ENCODE peak calls at places on chromosomes 5 and 9, in six cellular contexts. One of them, this sample, is unnamed.

GRCh38 chr5:178861627-178862026 is 1.9 kb downstream of the ZNF354B start:
- DNase-seq in mesenchymal stem cell: no peak
- DNase-seq in RWPE1: no peak
- DNase-seq in activated CD4-positive, CD25-positive, alpha-beta regulatory T cell treated with anti-CD3 and anti-CD28 coated beads, Interleukin-2, amount 50 U/mL, for 72 hours: no peak
- DNase-seq in activated T-helper 1 cell treated with Interleukin-2 at 50 U/mL for 16 hours: no peak
- DNase-seq in C1 segment of cervical spinal cord: no peak
- DNase-seq in this sample: no peak

GRCh38 chr5:56164371-56164770 is 68.8 kb downstream of the ANKRD55 start:
- DNase-seq in mesenchymal stem cell: peak
- DNase-seq in RWPE1: no peak
- DNase-seq in activated CD4-positive, CD25-positive, alpha-beta regulatory T cell treated with anti-CD3 and anti-CD28 coated beads, Interleukin-2, amount 50 U/mL, for 72 hours: no peak
- DNase-seq in activated T-helper 1 cell treated with Interleukin-2 at 50 U/mL for 16 hours: no peak
- DNase-seq in C1 segment of cervical spinal cord: peak
- DNase-seq in this sample: no peak

GRCh38 chr5:176530983-176531901 is 6.0 kb downstream of the RNF44 start:
- DNase-seq in mesenchymal stem cell: no peak
- DNase-seq in RWPE1: peak
- DNase-seq in activated CD4-positive, CD25-positive, alpha-beta regulatory T cell treated with anti-CD3 and anti-CD28 coated beads, Interleukin-2, amount 50 U/mL, for 72 hours: no peak
- DNase-seq in activated T-helper 1 cell treated with Interleukin-2 at 50 U/mL for 16 hours: no peak
- DNase-seq in C1 segment of cervical spinal cord: peak
- DNase-seq in this sample: no peak

GRCh38 chr5:17374973-17375844 is 122.8 kb upstream of the TAF11L2 start:
- DNase-seq in mesenchymal stem cell: peak
- DNase-seq in RWPE1: peak
- DNase-seq in activated CD4-positive, CD25-positive, alpha-beta regulatory T cell treated with anti-CD3 and anti-CD28 coated beads, Interleukin-2, amount 50 U/mL, for 72 hours: no peak
- DNase-seq in activated T-helper 1 cell treated with Interleukin-2 at 50 U/mL for 16 hours: no peak
- DNase-seq in C1 segment of cervical spinal cord: no peak
- DNase-seq in this sample: no peak

GRCh38 chr9:81798606-81799005 is 109.3 kb upstream of the TLE1 start:
- DNase-seq in mesenchymal stem cell: peak
- DNase-seq in RWPE1: no peak
- DNase-seq in activated CD4-positive, CD25-positive, alpha-beta regulatory T cell treated with anti-CD3 and anti-CD28 coated beads, Interleukin-2, amount 50 U/mL, for 72 hours: no peak
- DNase-seq in activated T-helper 1 cell treated with Interleukin-2 at 50 U/mL for 16 hours: no peak
- DNase-seq in C1 segment of cervical spinal cord: no peak
- DNase-seq in this sample: no peak

GRCh38 chr5:40991168-40991980 is 79.8 kb downstream of the MROH2B start:
- DNase-seq in mesenchymal stem cell: peak
- DNase-seq in RWPE1: no peak
- DNase-seq in activated CD4-positive, CD25-positive, alpha-beta regulatory T cell treated with anti-CD3 and anti-CD28 coated beads, Interleukin-2, amount 50 U/mL, for 72 hours: no peak
- DNase-seq in activated T-helper 1 cell treated with Interleukin-2 at 50 U/mL for 16 hours: no peak
- DNase-seq in C1 segment of cervical spinal cord: no peak
- DNase-seq in this sample: no peak

GRCh38 chr5:116011046-116011445 is 21.2 kb upstream of the ARL14EPL start:
- DNase-seq in mesenchymal stem cell: no peak
- DNase-seq in RWPE1: no peak
- DNase-seq in activated CD4-positive, CD25-positive, alpha-beta regulatory T cell treated with anti-CD3 and anti-CD28 coated beads, Interleukin-2, amount 50 U/mL, for 72 hours: no peak
- DNase-seq in activated T-helper 1 cell treated with Interleukin-2 at 50 U/mL for 16 hours: no peak
- DNase-seq in C1 segment of cervical spinal cord: no peak
- DNase-seq in this sample: no peak

GRCh38 chr5:75368391-75368790 is 31.4 kb downstream of the HMGCR start:
- DNase-seq in mesenchymal stem cell: peak
- DNase-seq in RWPE1: no peak
- DNase-seq in activated CD4-positive, CD25-positive, alpha-beta regulatory T cell treated with anti-CD3 and anti-CD28 coated beads, Interleukin-2, amount 50 U/mL, for 72 hours: no peak
- DNase-seq in activated T-helper 1 cell treated with Interleukin-2 at 50 U/mL for 16 hours: no peak
- DNase-seq in C1 segment of cervical spinal cord: no peak
- DNase-seq in this sample: no peak

GRCh38 chr5:95281211-95281610 is 3.7 kb downstream of the MCTP1 start:
- DNase-seq in mesenchymal stem cell: peak
- DNase-seq in RWPE1: peak
- DNase-seq in activated CD4-positive, CD25-positive, alpha-beta regulatory T cell treated with anti-CD3 and anti-CD28 coated beads, Interleukin-2, amount 50 U/mL, for 72 hours: no peak
- DNase-seq in activated T-helper 1 cell treated with Interleukin-2 at 50 U/mL for 16 hours: no peak
- DNase-seq in C1 segment of cervical spinal cord: no peak
- DNase-seq in this sample: no peak

GRCh38 chr5:88979244-88979643 is 96.3 kb upstream of the MEF2C start:
- DNase-seq in mesenchymal stem cell: peak
- DNase-seq in RWPE1: no peak
- DNase-seq in activated CD4-positive, CD25-positive, alpha-beta regulatory T cell treated with anti-CD3 and anti-CD28 coated beads, Interleukin-2, amount 50 U/mL, for 72 hours: no peak
- DNase-seq in activated T-helper 1 cell treated with Interleukin-2 at 50 U/mL for 16 hours: no peak
- DNase-seq in C1 segment of cervical spinal cord: no peak
- DNase-seq in this sample: peak

GRCh38 chr9:8804618-8805017 is 1005.0 kb upstream of the DMAC1 start:
- DNase-seq in mesenchymal stem cell: no peak
- DNase-seq in RWPE1: no peak
- DNase-seq in activated CD4-positive, CD25-positive, alpha-beta regulatory T cell treated with anti-CD3 and anti-CD28 coated beads, Interleukin-2, amount 50 U/mL, for 72 hours: no peak
- DNase-seq in activated T-helper 1 cell treated with Interleukin-2 at 50 U/mL for 16 hours: no peak
- DNase-seq in C1 segment of cervical spinal cord: no peak
- DNase-seq in this sample: no peak

GRCh38 chr5:14936588-14936987 is 65.0 kb upstream of the ANKH start:
- DNase-seq in mesenchymal stem cell: no peak
- DNase-seq in RWPE1: no peak
- DNase-seq in activated CD4-positive, CD25-positive, alpha-beta regulatory T cell treated with anti-CD3 and anti-CD28 coated beads, Interleukin-2, amount 50 U/mL, for 72 hours: no peak
- DNase-seq in activated T-helper 1 cell treated with Interleukin-2 at 50 U/mL for 16 hours: no peak
- DNase-seq in C1 segment of cervical spinal cord: no peak
- DNase-seq in this sample: no peak

GRCh38 chr5:81105261-81105877 is 127.8 kb upstream of the CKMT2 start:
- DNase-seq in mesenchymal stem cell: no peak
- DNase-seq in RWPE1: no peak
- DNase-seq in activated CD4-positive, CD25-positive, alpha-beta regulatory T cell treated with anti-CD3 and anti-CD28 coated beads, Interleukin-2, amount 50 U/mL, for 72 hours: no peak
- DNase-seq in activated T-helper 1 cell treated with Interleukin-2 at 50 U/mL for 16 hours: no peak
- DNase-seq in C1 segment of cervical spinal cord: no peak
- DNase-seq in this sample: no peak

GRCh38 chr5:140240987-140241706 is 61.8 kb downstream of the PFDN1 start:
- DNase-seq in mesenchymal stem cell: peak
- DNase-seq in RWPE1: peak
- DNase-seq in activated CD4-positive, CD25-positive, alpha-beta regulatory T cell treated with anti-CD3 and anti-CD28 coated beads, Interleukin-2, amount 50 U/mL, for 72 hours: no peak
- DNase-seq in activated T-helper 1 cell treated with Interleukin-2 at 50 U/mL for 16 hours: no peak
- DNase-seq in C1 segment of cervical spinal cord: peak
- DNase-seq in this sample: no peak

GRCh38 chr5:25544652-25545249 is 900.0 kb upstream of the CDH10 start:
- DNase-seq in mesenchymal stem cell: peak
- DNase-seq in RWPE1: peak
- DNase-seq in activated CD4-positive, CD25-positive, alpha-beta regulatory T cell treated with anti-CD3 and anti-CD28 coated beads, Interleukin-2, amount 50 U/mL, for 72 hours: no peak
- DNase-seq in activated T-helper 1 cell treated with Interleukin-2 at 50 U/mL for 16 hours: no peak
- DNase-seq in C1 segment of cervical spinal cord: no peak
- DNase-seq in this sample: no peak

GRCh38 chr5:62312036-62312435 is 6.0 kb downstream of the KIF2A start:
- DNase-seq in mesenchymal stem cell: peak
- DNase-seq in RWPE1: no peak
- DNase-seq in activated CD4-positive, CD25-positive, alpha-beta regulatory T cell treated with anti-CD3 and anti-CD28 coated beads, Interleukin-2, amount 50 U/mL, for 72 hours: no peak
- DNase-seq in activated T-helper 1 cell treated with Interleukin-2 at 50 U/mL for 16 hours: no peak
- DNase-seq in C1 segment of cervical spinal cord: no peak
- DNase-seq in this sample: no peak

GRCh38 chr5:11415751-11416150 is 488.5 kb downstream of the CTNND2 start:
- DNase-seq in mesenchymal stem cell: no peak
- DNase-seq in RWPE1: no peak
- DNase-seq in activated CD4-positive, CD25-positive, alpha-beta regulatory T cell treated with anti-CD3 and anti-CD28 coated beads, Interleukin-2, amount 50 U/mL, for 72 hours: no peak
- DNase-seq in activated T-helper 1 cell treated with Interleukin-2 at 50 U/mL for 16 hours: no peak
- DNase-seq in C1 segment of cervical spinal cord: no peak
- DNase-seq in this sample: no peak

GRCh38 chr5:14743601-14744295 is 79.2 kb downstream of the OTULIN start:
- DNase-seq in mesenchymal stem cell: no peak
- DNase-seq in RWPE1: no peak
- DNase-seq in activated CD4-positive, CD25-positive, alpha-beta regulatory T cell treated with anti-CD3 and anti-CD28 coated beads, Interleukin-2, amount 50 U/mL, for 72 hours: no peak
- DNase-seq in activated T-helper 1 cell treated with Interleukin-2 at 50 U/mL for 16 hours: no peak
- DNase-seq in C1 segment of cervical spinal cord: no peak
- DNase-seq in this sample: no peak

GRCh38 chr5:132526290-132526973 is 16.9 kb downstream of the IL5 start:
- DNase-seq in mesenchymal stem cell: peak
- DNase-seq in RWPE1: peak
- DNase-seq in activated CD4-positive, CD25-positive, alpha-beta regulatory T cell treated with anti-CD3 and anti-CD28 coated beads, Interleukin-2, amount 50 U/mL, for 72 hours: peak
- DNase-seq in activated T-helper 1 cell treated with Interleukin-2 at 50 U/mL for 16 hours: no peak
- DNase-seq in C1 segment of cervical spinal cord: no peak
- DNase-seq in this sample: no peak

GRCh38 chr5:95959964-95960801 is 1.5 kb downstream of the ELL2 start:
- DNase-seq in mesenchymal stem cell: peak
- DNase-seq in RWPE1: peak
- DNase-seq in activated CD4-positive, CD25-positive, alpha-beta regulatory T cell treated with anti-CD3 and anti-CD28 coated beads, Interleukin-2, amount 50 U/mL, for 72 hours: peak
- DNase-seq in activated T-helper 1 cell treated with Interleukin-2 at 50 U/mL for 16 hours: no peak
- DNase-seq in C1 segment of cervical spinal cord: peak
- DNase-seq in this sample: no peak

GRCh38 chr5:127961006-127961763 is 122.4 kb upstream of the SLC12A2 start:
- DNase-seq in mesenchymal stem cell: no peak
- DNase-seq in RWPE1: no peak
- DNase-seq in activated CD4-positive, CD25-positive, alpha-beta regulatory T cell treated with anti-CD3 and anti-CD28 coated beads, Interleukin-2, amount 50 U/mL, for 72 hours: no peak
- DNase-seq in activated T-helper 1 cell treated with Interleukin-2 at 50 U/mL for 16 hours: no peak
- DNase-seq in C1 segment of cervical spinal cord: no peak
- DNase-seq in this sample: no peak

GRCh38 chr9:21605489-21605931 is 123.4 kb upstream of the IFNE start:
- DNase-seq in mesenchymal stem cell: peak
- DNase-seq in RWPE1: no peak
- DNase-seq in activated CD4-positive, CD25-positive, alpha-beta regulatory T cell treated with anti-CD3 and anti-CD28 coated beads, Interleukin-2, amount 50 U/mL, for 72 hours: no peak
- DNase-seq in activated T-helper 1 cell treated with Interleukin-2 at 50 U/mL for 16 hours: no peak
- DNase-seq in C1 segment of cervical spinal cord: no peak
- DNase-seq in this sample: no peak

GRCh38 chr9:26945591-26945990 is 1.5 kb downstream of the PLAA start:
- DNase-seq in mesenchymal stem cell: peak
- DNase-seq in RWPE1: no peak
- DNase-seq in activated CD4-positive, CD25-positive, alpha-beta regulatory T cell treated with anti-CD3 and anti-CD28 coated beads, Interleukin-2, amount 50 U/mL, for 72 hours: no peak
- DNase-seq in activated T-helper 1 cell treated with Interleukin-2 at 50 U/mL for 16 hours: no peak
- DNase-seq in C1 segment of cervical spinal cord: no peak
- DNase-seq in this sample: no peak

GRCh38 chr9:93080406-93080805 is 15.6 kb upstream of the CARD19 start:
- DNase-seq in mesenchymal stem cell: no peak
- DNase-seq in RWPE1: no peak
- DNase-seq in activated CD4-positive, CD25-positive, alpha-beta regulatory T cell treated with anti-CD3 and anti-CD28 coated beads, Interleukin-2, amount 50 U/mL, for 72 hours: no peak
- DNase-seq in activated T-helper 1 cell treated with Interleukin-2 at 50 U/mL for 16 hours: no peak
- DNase-seq in C1 segment of cervical spinal cord: no peak
- DNase-seq in this sample: no peak

GRCh38 chr9:14221558-14221957 is 92.4 kb downstream of the NFIB start:
- DNase-seq in mesenchymal stem cell: peak
- DNase-seq in RWPE1: peak
- DNase-seq in activated CD4-positive, CD25-positive, alpha-beta regulatory T cell treated with anti-CD3 and anti-CD28 coated beads, Interleukin-2, amount 50 U/mL, for 72 hours: no peak
- DNase-seq in activated T-helper 1 cell treated with Interleukin-2 at 50 U/mL for 16 hours: no peak
- DNase-seq in C1 segment of cervical spinal cord: no peak
- DNase-seq in this sample: no peak

GRCh38 chr5:158032246-158032645 is 173.3 kb upstream of the CLINT1 start:
- DNase-seq in mesenchymal stem cell: no peak
- DNase-seq in RWPE1: no peak
- DNase-seq in activated CD4-positive, CD25-positive, alpha-beta regulatory T cell treated with anti-CD3 and anti-CD28 coated beads, Interleukin-2, amount 50 U/mL, for 72 hours: no peak
- DNase-seq in activated T-helper 1 cell treated with Interleukin-2 at 50 U/mL for 16 hours: no peak
- DNase-seq in C1 segment of cervical spinal cord: no peak
- DNase-seq in this sample: no peak